ENCODE peak calls at places on chromosome 20, in five cellular contexts. One of them, this sample, is unnamed.

GRCh38 chr20:19274412-19275015 is 62.1 kb downstream of the SLC24A3 start:
- DNase-seq in WERI-Rb-1: no peak
- DNase-seq in cardiac fibroblast: no peak
- DNase-seq in HFF-Myc: no peak
- DNase-seq in dorsolateral prefrontal cortex: no peak
- DNase-seq in this sample: no peak

GRCh38 chr20:17866234-17867001 is 102.2 kb downstream of the SNX5 start:
- DNase-seq in WERI-Rb-1: no peak
- DNase-seq in cardiac fibroblast: no peak
- DNase-seq in HFF-Myc: no peak
- DNase-seq in dorsolateral prefrontal cortex: no peak
- DNase-seq in this sample: no peak

GRCh38 chr20:49112596-49113274 is 66.6 kb downstream of the CSE1L start:
- DNase-seq in WERI-Rb-1: no peak
- DNase-seq in cardiac fibroblast: no peak
- DNase-seq in HFF-Myc: no peak
- DNase-seq in dorsolateral prefrontal cortex: no peak
- DNase-seq in this sample: no peak

GRCh38 chr20:32457476-32457986 is 99.4 kb downstream of the ASXL1 start:
- DNase-seq in WERI-Rb-1: peak
- DNase-seq in cardiac fibroblast: peak
- DNase-seq in HFF-Myc: no peak
- DNase-seq in dorsolateral prefrontal cortex: peak
- DNase-seq in this sample: peak

GRCh38 chr20:62991863-62992262 is 14.9 kb downstream of the BHLHE23 start:
- DNase-seq in WERI-Rb-1: no peak
- DNase-seq in cardiac fibroblast: no peak
- DNase-seq in HFF-Myc: no peak
- DNase-seq in dorsolateral prefrontal cortex: no peak
- DNase-seq in this sample: no peak

GRCh38 chr20:41133709-41134361 is 3.5 kb upstream of the PLCG1 start:
- DNase-seq in WERI-Rb-1: no peak
- DNase-seq in cardiac fibroblast: no peak
- DNase-seq in HFF-Myc: no peak
- DNase-seq in dorsolateral prefrontal cortex: peak
- DNase-seq in this sample: no peak

GRCh38 chr20:25077610-25078169 is 4.3 kb downstream of the VSX1 start:
- DNase-seq in WERI-Rb-1: no peak
- DNase-seq in cardiac fibroblast: peak
- DNase-seq in HFF-Myc: no peak
- DNase-seq in dorsolateral prefrontal cortex: no peak
- DNase-seq in this sample: no peak

GRCh38 chr20:31606928-31607639 is 2.0 kb downstream of the ID1 start:
- DNase-seq in WERI-Rb-1: peak
- DNase-seq in cardiac fibroblast: peak
- DNase-seq in HFF-Myc: no peak
- DNase-seq in dorsolateral prefrontal cortex: no peak
- DNase-seq in this sample: no peak

GRCh38 chr20:3843490-3843889 is 3.1 kb upstream of the MAVS start:
- DNase-seq in WERI-Rb-1: no peak
- DNase-seq in cardiac fibroblast: peak
- DNase-seq in HFF-Myc: peak
- DNase-seq in dorsolateral prefrontal cortex: no peak
- DNase-seq in this sample: no peak

GRCh38 chr20:36574278-36575065 is 1.1 kb downstream of the TGIF2 start:
- DNase-seq in WERI-Rb-1: peak
- DNase-seq in cardiac fibroblast: peak
- DNase-seq in HFF-Myc: no peak
- DNase-seq in dorsolateral prefrontal cortex: no peak
- DNase-seq in this sample: no peak
- TF ChIP-seq CTCF in WERI-Rb-1: no peak
- TF ChIP-seq CTCF in cardiac fibroblast: no peak
- TF ChIP-seq CTCF in HFF-Myc: no peak
- TF ChIP-seq CTCF in dorsolateral prefrontal cortex: no peak
- TF ChIP-seq CTCF in this sample: no peak

GRCh38 chr20:50344232-50345071 is 153.8 kb downstream of the CEBPB start:
- DNase-seq in WERI-Rb-1: no peak
- DNase-seq in cardiac fibroblast: no peak
- DNase-seq in HFF-Myc: no peak
- DNase-seq in dorsolateral prefrontal cortex: no peak
- DNase-seq in this sample: no peak
- TF ChIP-seq CTCF in WERI-Rb-1: peak
- TF ChIP-seq CTCF in cardiac fibroblast: peak
- TF ChIP-seq CTCF in HFF-Myc: peak
- TF ChIP-seq CTCF in dorsolateral prefrontal cortex: no peak
- TF ChIP-seq CTCF in this sample: no peak

DNA sequence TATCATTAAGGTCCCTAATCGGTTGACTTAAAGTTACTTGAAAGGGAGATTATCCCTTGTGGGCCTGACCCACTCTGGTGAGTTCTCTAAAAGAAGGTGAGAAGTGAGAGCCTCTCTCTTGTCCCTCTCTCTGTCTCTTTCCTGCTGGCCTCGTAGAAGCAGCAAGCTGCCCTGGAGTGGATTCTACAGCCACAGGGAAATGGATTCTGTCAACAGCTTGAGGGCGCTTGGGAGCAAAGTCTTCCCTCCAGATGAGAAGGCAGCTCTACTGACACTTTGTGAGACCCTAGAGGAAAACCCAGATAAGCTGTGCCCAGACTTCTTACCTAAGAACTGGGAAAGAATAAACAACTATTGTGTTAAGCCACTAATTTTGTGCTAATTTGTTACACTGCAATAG is 40.0 kb downstream of the ANKRD60 start:
- DNase-seq in WERI-Rb-1: no peak
- DNase-seq in cardiac fibroblast: no peak
- DNase-seq in HFF-Myc: no peak
- DNase-seq in dorsolateral prefrontal cortex: no peak
- DNase-seq in this sample: no peak
- TF ChIP-seq CTCF in WERI-Rb-1: peak
- TF ChIP-seq CTCF in cardiac fibroblast: no peak
- TF ChIP-seq CTCF in HFF-Myc: no peak
- TF ChIP-seq CTCF in dorsolateral prefrontal cortex: no peak
- TF ChIP-seq CTCF in this sample: no peak

GRCh38 chr20:44683263-44684046 is 31.7 kb upstream of the CCN5 start:
- DNase-seq in WERI-Rb-1: peak
- DNase-seq in cardiac fibroblast: peak
- DNase-seq in HFF-Myc: no peak
- DNase-seq in dorsolateral prefrontal cortex: peak
- DNase-seq in this sample: no peak
- TF ChIP-seq CTCF in WERI-Rb-1: peak
- TF ChIP-seq CTCF in cardiac fibroblast: peak
- TF ChIP-seq CTCF in HFF-Myc: peak
- TF ChIP-seq CTCF in dorsolateral prefrontal cortex: peak
- TF ChIP-seq CTCF in this sample: peak

DNA sequence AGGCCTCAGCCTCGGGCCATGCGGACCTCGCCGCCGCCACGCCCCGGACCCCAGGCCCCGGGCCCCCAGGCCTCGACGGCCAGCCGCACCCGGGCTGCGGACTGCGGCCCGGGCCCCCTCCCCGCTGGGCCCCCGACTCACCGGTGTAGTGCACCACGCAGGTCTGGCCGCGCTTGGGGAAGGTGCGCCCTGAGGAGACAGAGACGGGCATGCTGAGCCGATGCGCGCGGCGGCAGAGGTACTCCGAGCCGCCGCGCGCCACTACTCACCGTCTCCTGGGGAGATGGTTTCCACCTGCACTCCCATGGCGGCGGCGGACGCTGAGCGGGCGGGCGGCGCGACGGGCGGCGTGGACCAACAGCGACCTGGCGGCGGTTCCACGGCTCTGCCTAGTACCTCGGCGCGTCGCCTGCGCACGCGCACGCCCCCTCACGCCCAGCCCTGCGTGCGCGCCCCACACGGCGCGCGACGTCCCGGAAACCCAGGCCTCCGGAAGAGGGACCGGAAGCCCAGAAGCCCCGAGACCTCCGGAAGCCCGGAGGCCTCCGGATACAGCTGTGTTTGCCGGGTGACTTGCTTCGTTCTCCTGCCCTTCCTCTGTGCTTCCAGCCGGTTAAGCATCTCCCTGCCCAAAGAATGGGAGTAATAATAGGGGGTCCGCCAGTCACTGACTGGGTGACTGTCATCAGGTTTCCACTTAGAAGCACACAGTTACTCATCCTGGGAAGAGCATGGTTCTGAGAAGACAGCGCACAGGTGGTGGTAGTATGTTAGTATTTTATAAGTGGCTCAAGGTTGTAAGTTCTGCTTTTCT is at the start of gene FKBP1A:
- DNase-seq in WERI-Rb-1: peak
- DNase-seq in cardiac fibroblast: peak
- DNase-seq in HFF-Myc: no peak
- DNase-seq in dorsolateral prefrontal cortex: peak
- DNase-seq in this sample: peak
- TF ChIP-seq CTCF in WERI-Rb-1: no peak
- TF ChIP-seq CTCF in cardiac fibroblast: no peak
- TF ChIP-seq CTCF in HFF-Myc: no peak
- TF ChIP-seq CTCF in dorsolateral prefrontal cortex: peak
- TF ChIP-seq CTCF in this sample: no peak

DNA sequence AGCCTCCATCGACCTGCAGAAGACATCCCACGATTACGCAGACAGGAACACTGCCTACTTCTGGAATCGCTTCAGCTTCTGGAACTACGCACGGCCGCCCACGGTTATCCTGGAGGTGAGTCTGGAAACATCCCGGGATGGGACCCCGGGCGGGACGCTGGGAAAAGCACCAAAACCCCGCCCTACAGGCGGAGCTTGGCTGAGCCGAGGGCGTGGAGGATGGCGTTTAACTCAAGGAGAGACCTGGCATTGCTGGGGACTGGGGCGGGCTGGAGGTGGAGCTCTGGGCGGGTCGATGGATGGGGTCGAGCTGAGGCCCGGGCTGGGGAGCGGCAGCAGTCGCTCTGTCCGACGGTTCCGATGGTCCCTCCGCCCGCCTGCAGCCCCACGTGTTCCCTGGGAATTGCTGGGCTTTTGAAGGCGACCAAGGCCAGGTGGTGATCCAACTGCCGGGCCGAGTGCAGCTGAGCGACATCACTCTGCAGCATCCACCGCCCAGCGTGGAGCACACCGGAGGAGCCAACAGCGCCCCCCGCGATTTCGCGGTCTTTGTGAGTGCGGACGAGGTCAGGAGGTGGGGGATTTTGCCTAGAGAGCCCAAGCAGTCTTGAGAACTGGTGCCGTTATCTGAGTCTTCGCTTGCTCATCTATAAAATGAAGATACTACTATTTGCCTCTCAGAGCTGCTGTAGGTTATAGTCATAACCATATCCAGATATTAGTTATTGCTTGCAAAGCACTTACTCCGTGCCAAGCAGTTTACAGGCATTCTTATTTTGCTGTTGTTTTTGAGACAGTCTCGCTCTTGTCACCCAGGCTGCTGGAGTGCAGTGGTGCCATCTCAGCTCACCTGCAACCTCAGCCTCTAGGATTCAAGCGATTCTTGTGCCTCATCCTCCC is 3.8 kb downstream of the SPAG4 start:
- DNase-seq in WERI-Rb-1: peak
- DNase-seq in cardiac fibroblast: peak
- DNase-seq in HFF-Myc: peak
- DNase-seq in dorsolateral prefrontal cortex: peak
- DNase-seq in this sample: peak
- TF ChIP-seq CTCF in WERI-Rb-1: peak
- TF ChIP-seq CTCF in cardiac fibroblast: peak
- TF ChIP-seq CTCF in HFF-Myc: peak
- TF ChIP-seq CTCF in dorsolateral prefrontal cortex: peak
- TF ChIP-seq CTCF in this sample: peak

DNA sequence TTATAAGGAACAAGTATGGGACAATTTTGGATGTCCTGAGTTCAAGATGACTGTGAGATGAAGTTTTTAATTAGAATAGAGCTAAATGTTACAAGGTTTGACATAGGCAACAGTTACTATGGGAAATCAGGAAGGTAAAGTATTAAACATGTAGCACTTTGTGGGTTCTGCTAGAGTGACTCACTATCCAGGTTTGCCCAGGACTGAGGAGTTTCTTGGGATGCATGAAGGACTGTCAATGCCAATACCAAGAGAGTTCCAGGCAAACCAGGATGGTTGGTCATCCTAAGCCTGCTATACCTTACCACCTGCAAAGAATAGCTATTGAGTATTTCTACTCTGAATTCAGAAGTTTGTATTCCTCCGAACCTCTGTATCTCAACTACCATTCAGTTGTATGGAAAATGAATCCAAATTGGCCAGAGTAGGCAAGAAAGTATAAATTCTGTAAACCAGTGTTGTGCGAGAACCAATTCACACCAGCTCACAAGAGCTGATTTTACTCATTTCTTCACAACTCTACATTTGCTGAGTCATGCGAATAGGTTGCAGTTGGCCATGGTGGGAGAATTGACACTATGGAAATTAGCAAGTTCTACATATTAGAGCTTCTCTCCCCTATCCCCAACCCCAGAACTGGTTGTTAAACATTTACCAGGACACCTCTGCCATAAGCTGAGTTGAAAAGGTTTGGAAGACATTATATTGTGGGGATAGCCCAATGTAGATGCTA is 449.6 kb downstream of the PLCB1 start:
- DNase-seq in WERI-Rb-1: no peak
- DNase-seq in cardiac fibroblast: no peak
- DNase-seq in HFF-Myc: no peak
- DNase-seq in dorsolateral prefrontal cortex: no peak
- DNase-seq in this sample: no peak
- TF ChIP-seq CTCF in WERI-Rb-1: no peak
- TF ChIP-seq CTCF in cardiac fibroblast: no peak
- TF ChIP-seq CTCF in HFF-Myc: no peak
- TF ChIP-seq CTCF in dorsolateral prefrontal cortex: no peak
- TF ChIP-seq CTCF in this sample: no peak